ENCODE peak calls at places on chromosomes 11 and 22, in four cellular contexts. One of them, this sample, is unnamed.

GRCh38 chr22:46390105-46390651 is 54.7 kb downstream of the TRMU start:
- DNase-seq in IMR-90: no peak
- DNase-seq in HEK293T: no peak
- DNase-seq in HepG2: no peak
- DNase-seq in this sample: no peak

GRCh38 chr11:118052581-118053206 is 24.2 kb upstream of the TMPRSS4 start:
- DNase-seq in IMR-90: no peak
- DNase-seq in HEK293T: no peak
- DNase-seq in HepG2: no peak
- DNase-seq in this sample: no peak

GRCh38 chr11:7060828-7061227 is 28.0 kb upstream of the RBMXL2 start:
- DNase-seq in IMR-90: peak; percentile 58
- DNase-seq in HEK293T: no peak
- DNase-seq in HepG2: no peak
- DNase-seq in this sample: no peak

GRCh38 chr11:65059959-65060824 is 1.8 kb upstream of the NAALADL1 start:
- DNase-seq in IMR-90: peak; percentile 22
- DNase-seq in HEK293T: no peak
- DNase-seq in HepG2: no peak
- DNase-seq in this sample: no peak

GRCh38 chr11:107017433-107018227 is 646 bp downstream of the GUCY1A2 start:
- DNase-seq in IMR-90: no peak
- DNase-seq in HEK293T: peak; percentile 59
- DNase-seq in HepG2: peak; percentile 2
- DNase-seq in this sample: peak; percentile 35

GRCh38 chr22:32469799-32470212 is 4.8 kb upstream of the FBXO7 start:
- DNase-seq in IMR-90: peak; percentile 84
- DNase-seq in HEK293T: no peak
- DNase-seq in HepG2: no peak
- DNase-seq in this sample: peak; percentile 60

GRCh38 chr11:117908261-117908895 is 20.8 kb downstream of the TMPRSS13 start:
- DNase-seq in IMR-90: no peak
- DNase-seq in HEK293T: no peak
- DNase-seq in HepG2: no peak
- DNase-seq in this sample: no peak

GRCh38 chr11:8638300-8638699 is 44.2 kb downstream of the TRIM66 start:
- DNase-seq in IMR-90: peak; percentile 45
- DNase-seq in HEK293T: no peak
- DNase-seq in HepG2: no peak
- DNase-seq in this sample: no peak

GRCh38 chr11:10770626-10771254 is 19.7 kb downstream of the CTR9 start:
- DNase-seq in IMR-90: peak; percentile 55
- DNase-seq in HEK293T: peak; percentile 57
- DNase-seq in HepG2: peak; percentile 33
- DNase-seq in this sample: peak; percentile 60

GRCh38 chr22:26362471-26362870 is 66.6 kb upstream of the ASPHD2 start:
- DNase-seq in IMR-90: peak; percentile 6
- DNase-seq in HEK293T: no peak
- DNase-seq in HepG2: no peak
- DNase-seq in this sample: no peak

GRCh38 chr11:87439981-87440760 is 402.4 kb downstream of the TMEM135 start:
- DNase-seq in IMR-90: no peak
- DNase-seq in HEK293T: no peak
- DNase-seq in HepG2: no peak
- DNase-seq in this sample: no peak

GRCh38 chr11:44236261-44236660 is 73.7 kb downstream of the ALX4 start:
- DNase-seq in IMR-90: no peak
- DNase-seq in HEK293T: no peak
- DNase-seq in HepG2: no peak
- DNase-seq in this sample: no peak

GRCh38 chr11:65423516-65424199 is 1.1 kb downstream of the NEAT1 start:
- DNase-seq in IMR-90: peak; percentile 32
- DNase-seq in HEK293T: no peak
- DNase-seq in HepG2: no peak
- DNase-seq in this sample: no peak

GRCh38 chr22:37330200-37331033 is 48.1 kb downstream of the CYTH4 start:
- DNase-seq in IMR-90: peak; percentile 90
- DNase-seq in HEK293T: peak; percentile 86
- DNase-seq in HepG2: peak; percentile 88
- DNase-seq in this sample: peak; percentile 79

GRCh38 chr11:133824593-133824992 is 20.7 kb downstream of the SPATA19 start:
- DNase-seq in IMR-90: no peak
- DNase-seq in HEK293T: no peak
- DNase-seq in HepG2: no peak
- DNase-seq in this sample: no peak

GRCh38 chr11:131932584-131933360 is 562.4 kb downstream of the NTM start:
- DNase-seq in IMR-90: no peak
- DNase-seq in HEK293T: no peak
- DNase-seq in HepG2: no peak
- DNase-seq in this sample: no peak

GRCh38 chr11:65435330-65435931 is 12.8 kb downstream of the NEAT1 start:
- DNase-seq in IMR-90: peak; percentile 45
- DNase-seq in HEK293T: no peak
- DNase-seq in HepG2: no peak
- DNase-seq in this sample: peak; percentile 27

GRCh38 chr11:10390375-10390774 is 64.7 kb upstream of the AMPD3 start:
- DNase-seq in IMR-90: no peak
- DNase-seq in HEK293T: no peak
- DNase-seq in HepG2: no peak
- DNase-seq in this sample: no peak

GRCh38 chr11:125807909-125808308 is 20.0 kb downstream of the PATE3 start:
- DNase-seq in IMR-90: peak; percentile 1
- DNase-seq in HEK293T: no peak
- DNase-seq in HepG2: no peak
- DNase-seq in this sample: no peak

GRCh38 chr22:37262346-37262745 is 18.3 kb upstream of the RAC2 start:
- DNase-seq in IMR-90: no peak
- DNase-seq in HEK293T: no peak
- DNase-seq in HepG2: no peak
- DNase-seq in this sample: no peak

GRCh38 chr22:43435851-43436535 is 24.2 kb downstream of the MPPED1 start:
- DNase-seq in IMR-90: no peak
- DNase-seq in HEK293T: no peak
- DNase-seq in HepG2: no peak
- DNase-seq in this sample: no peak

GRCh38 chr11:111039982-111040381 is 205.5 kb upstream of the POU2AF2 start:
- DNase-seq in IMR-90: no peak
- DNase-seq in HEK293T: no peak
- DNase-seq in HepG2: no peak
- DNase-seq in this sample: no peak

GRCh38 chr22:18095101-18095805 is 15.4 kb upstream of the TUBA8 start:
- DNase-seq in IMR-90: peak; percentile 38
- DNase-seq in HEK293T: no peak
- DNase-seq in HepG2: no peak
- DNase-seq in this sample: peak; percentile 13

GRCh38 chr11:124717421-124717785 is 22.3 kb upstream of the NRGN start:
- DNase-seq in IMR-90: peak; percentile 59
- DNase-seq in HEK293T: no peak
- DNase-seq in HepG2: no peak
- DNase-seq in this sample: no peak

GRCh38 chr11:107501713-107502112 is 44.1 kb upstream of the CWF19L2 start:
- DNase-seq in IMR-90: no peak
- DNase-seq in HEK293T: no peak
- DNase-seq in HepG2: peak; percentile 2
- DNase-seq in this sample: no peak

GRCh38 chr11:60357771-60358170 is 20.6 kb upstream of the MS4A7 start:
- DNase-seq in IMR-90: no peak
- DNase-seq in HEK293T: no peak
- DNase-seq in HepG2: no peak
- DNase-seq in this sample: no peak

GRCh38 chr11:44162004-44162403 is 66.5 kb downstream of the EXT2 start:
- DNase-seq in IMR-90: peak; percentile 41
- DNase-seq in HEK293T: no peak
- DNase-seq in HepG2: no peak
- DNase-seq in this sample: no peak

GRCh38 chr11:78350646-78351165 is 66.9 kb downstream of the GAB2 start:
- DNase-seq in IMR-90: peak; percentile 47
- DNase-seq in HEK293T: no peak
- DNase-seq in HepG2: no peak
- DNase-seq in this sample: no peak

GRCh38 chr11:72195921-72196320 is 4.0 kb downstream of the FOLR1 start:
- DNase-seq in IMR-90: no peak
- DNase-seq in HEK293T: no peak
- DNase-seq in HepG2: no peak
- DNase-seq in this sample: no peak

GRCh38 chr22:22164541-22165272 is 79.9 kb upstream of the VPREB1 start:
- DNase-seq in IMR-90: no peak
- DNase-seq in HEK293T: no peak
- DNase-seq in HepG2: no peak
- DNase-seq in this sample: no peak

GRCh38 chr11:46414466-46414796 is 22.9 kb upstream of the CHRM4 start:
- DNase-seq in IMR-90: no peak
- DNase-seq in HEK293T: no peak
- DNase-seq in HepG2: no peak
- DNase-seq in this sample: no peak

GRCh38 chr22:37163618-37164534 is 14.2 kb upstream of the IL2RB start:
- DNase-seq in IMR-90: no peak
- DNase-seq in HEK293T: no peak
- DNase-seq in HepG2: no peak
- DNase-seq in this sample: no peak

GRCh38 chr11:75554258-75555022 is 7.6 kb upstream of the SERPINH1 start:
- DNase-seq in IMR-90: peak; percentile 100
- DNase-seq in HEK293T: no peak
- DNase-seq in HepG2: peak; percentile 73
- DNase-seq in this sample: no peak

GRCh38 chr11:34604216-34604615 is 16.7 kb upstream of the EHF start:
- DNase-seq in IMR-90: no peak
- DNase-seq in HEK293T: no peak
- DNase-seq in HepG2: no peak
- DNase-seq in this sample: no peak

GRCh38 chr11:62064221-62064620 is 59.6 kb upstream of the INCENP start:
- DNase-seq in IMR-90: no peak
- DNase-seq in HEK293T: no peak
- DNase-seq in HepG2: no peak
- DNase-seq in this sample: no peak

GRCh38 chr11:2202071-2202899 is 30.7 kb upstream of the TH start:
- DNase-seq in IMR-90: no peak
- DNase-seq in HEK293T: no peak
- DNase-seq in HepG2: no peak
- DNase-seq in this sample: no peak

GRCh38 chr22:48709976-48710375 is 1117.7 kb downstream of the BRD1 start:
- DNase-seq in IMR-90: no peak
- DNase-seq in HEK293T: no peak
- DNase-seq in HepG2: no peak
- DNase-seq in this sample: no peak

GRCh38 chr22:48707749-48708557 is 1119.7 kb downstream of the BRD1 start:
- DNase-seq in IMR-90: no peak
- DNase-seq in HEK293T: no peak
- DNase-seq in HepG2: no peak
- DNase-seq in this sample: no peak

GRCh38 chr22:48708558-48709245 is 1119.0 kb downstream of the BRD1 start:
- DNase-seq in IMR-90: no peak
- DNase-seq in HEK293T: no peak
- DNase-seq in HepG2: no peak
- DNase-seq in this sample: no peak

GRCh38 chr22:48710410-48710809 is 1117.3 kb downstream of the BRD1 start:
- DNase-seq in IMR-90: no peak
- DNase-seq in HEK293T: no peak
- DNase-seq in HepG2: no peak
- DNase-seq in this sample: no peak

GRCh38 chr22:48709453-48709852 is 1118.2 kb downstream of the BRD1 start:
- DNase-seq in IMR-90: no peak
- DNase-seq in HEK293T: no peak
- DNase-seq in HepG2: no peak
- DNase-seq in this sample: no peak
- TF ChIP-seq BHLHE40 in IMR-90: no peak
- TF ChIP-seq BHLHE40 in HEK293T: no peak
- TF ChIP-seq BHLHE40 in HepG2: no peak
- TF ChIP-seq BHLHE40 in this sample: no peak

GRCh38 chr11:3841426-3842304 is 906 bp upstream of the RHOG start:
- DNase-seq in IMR-90: peak; percentile 82
- DNase-seq in HEK293T: peak; percentile 78
- DNase-seq in HepG2: peak; percentile 79
- DNase-seq in this sample: peak; percentile 93
- TF ChIP-seq BHLHE40 in IMR-90: no peak
- TF ChIP-seq BHLHE40 in HEK293T: no peak
- TF ChIP-seq BHLHE40 in HepG2: no peak
- TF ChIP-seq BHLHE40 in this sample: no peak

GRCh38 chr11:36431429-36432092 is 78.5 kb downstream of the TRAF6 start:
- DNase-seq in IMR-90: peak; percentile 98
- DNase-seq in HEK293T: peak; percentile 22
- DNase-seq in HepG2: peak; percentile 39
- DNase-seq in this sample: peak; percentile 95
- TF ChIP-seq BHLHE40 in IMR-90: peak; percentile 23
- TF ChIP-seq BHLHE40 in HEK293T: no peak
- TF ChIP-seq BHLHE40 in HepG2: no peak
- TF ChIP-seq BHLHE40 in this sample: no peak

GRCh38 chr11:69302447-69302846 is 8.5 kb downstream of the MYEOV start:
- DNase-seq in IMR-90: no peak
- DNase-seq in HEK293T: no peak
- DNase-seq in HepG2: no peak
- DNase-seq in this sample: no peak

GRCh38 chr11:69305885-69306540 is 12.1 kb downstream of the MYEOV start:
- DNase-seq in IMR-90: no peak
- DNase-seq in HEK293T: no peak
- DNase-seq in HepG2: no peak
- DNase-seq in this sample: no peak

GRCh38 chr11:69303427-69303826 is 9.5 kb downstream of the MYEOV start:
- DNase-seq in IMR-90: no peak
- DNase-seq in HEK293T: no peak
- DNase-seq in HepG2: no peak
- DNase-seq in this sample: no peak

GRCh38 chr11:69304686-69305085 is 10.7 kb downstream of the MYEOV start:
- DNase-seq in IMR-90: no peak
- DNase-seq in HEK293T: no peak
- DNase-seq in HepG2: no peak
- DNase-seq in this sample: no peak

GRCh38 chr11:69304258-69304657 is 10.3 kb downstream of the MYEOV start:
- DNase-seq in IMR-90: no peak
- DNase-seq in HEK293T: no peak
- DNase-seq in HepG2: no peak
- DNase-seq in this sample: no peak
- TF ChIP-seq BHLHE40 in IMR-90: no peak
- TF ChIP-seq BHLHE40 in HEK293T: no peak
- TF ChIP-seq BHLHE40 in HepG2: no peak
- TF ChIP-seq BHLHE40 in this sample: no peak

GRCh38 chr22:30411780-30412179 is 13.8 kb upstream of the MTFP1 start:
- DNase-seq in IMR-90: no peak
- DNase-seq in HEK293T: no peak
- DNase-seq in HepG2: no peak
- DNase-seq in this sample: no peak

GRCh38 chr22:30406400-30406799 is 9.6 kb downstream of the SEC14L2 start:
- DNase-seq in IMR-90: no peak
- DNase-seq in HEK293T: no peak
- DNase-seq in HepG2: no peak
- DNase-seq in this sample: no peak

GRCh38 chr22:30404307-30404706 is 7.5 kb downstream of the SEC14L2 start:
- DNase-seq in IMR-90: no peak
- DNase-seq in HEK293T: no peak
- DNase-seq in HepG2: peak; percentile 70
- DNase-seq in this sample: no peak

GRCh38 chr22:30405731-30406130 is 8.9 kb downstream of the SEC14L2 start:
- DNase-seq in IMR-90: no peak
- DNase-seq in HEK293T: no peak
- DNase-seq in HepG2: no peak
- DNase-seq in this sample: no peak

GRCh38 chr22:30408388-30409101 is 11.7 kb downstream of the SEC14L2 start:
- DNase-seq in IMR-90: peak; percentile 65
- DNase-seq in HEK293T: no peak
- DNase-seq in HepG2: peak; percentile 35
- DNase-seq in this sample: no peak
- TF ChIP-seq BHLHE40 in IMR-90: no peak
- TF ChIP-seq BHLHE40 in HEK293T: no peak
- TF ChIP-seq BHLHE40 in HepG2: no peak
- TF ChIP-seq BHLHE40 in this sample: no peak